ENCODE peak calls at places on chromosome 1, in nine cellular contexts. W is stimulated activated CD4-positive, alpha-beta T cell treated with anti-CD3 and anti-CD28 coated beads, Interleukin-4, amount 100 ng/mL, for 48 hours; Q is stimulated activated CD8-positive, alpha-beta memory T cell treated with anti-CD3 and anti-CD28 coated beads, Interleukin-2, amount 100 ng/mL, for 48 hours; B is SK-N-SH; Z is HFF-Myc; J is GF-D8; U is mesenchymal stem cell; I is ecto neural progenitor cell; K is AG04450. V is an unnamed sample.
A peak's percentile ranks its signal among the peaks of the same experiment; 100 is the strongest.

GRCh38 chr1:224435318-224435763 is 744 bp upstream of the WDR26 start:
- DNase-seq in K (peak; percentile 85), U (peak; percentile 70), B (no peak), J (peak; percentile 32), Q (no peak), I (no peak), W (no peak), Z (no peak), V (peak; percentile 11)

GRCh38 chr1:183837062-183837461 is 32.1 kb downstream of the RGL1 start:
- DNase-seq in U (peak; percentile 75), Z (no peak), I (no peak), W (no peak), Q (no peak), B (no peak), K (no peak), J (no peak), V (no peak)

GRCh38 chr1:206770531-206771352 is at the start of gene IL19:
- DNase-seq in Q (no peak), Z (no peak), J (peak; percentile 47), I (no peak), B (no peak), W (no peak), U (peak; percentile 57), K (no peak), V (peak; percentile 8)

GRCh38 chr1:202752799-202753198 is 42.5 kb upstream of the SYT2 start:
- DNase-seq in I (no peak), B (no peak), K (peak; percentile 13), Z (no peak), W (no peak), J (no peak), Q (no peak), U (no peak), V (no peak)

GRCh38 chr1:147337040-147337439 is 94.6 kb downstream of the CHD1L start:
- DNase-seq in W (no peak), B (no peak), Q (no peak), I (peak; percentile 55), J (no peak), Z (no peak), U (no peak), K (no peak), V (no peak)

GRCh38 chr1:109636201-109636952 is 16.7 kb downstream of the AMPD2 start:
- DNase-seq in U (peak; percentile 69), K (no peak), W (no peak), Z (no peak), J (no peak), B (no peak), I (peak; percentile 47), Q (no peak), V (peak; percentile 34)

GRCh38 chr1:246018146-246018545 is 488.9 kb downstream of the SMYD3 start:
- DNase-seq in W (no peak), Q (no peak), U (no peak), K (no peak), I (no peak), B (no peak), J (no peak), Z (no peak), V (no peak)

GRCh38 chr1:160664573-160665051 is 17.8 kb upstream of the SLAMF1 start:
- DNase-seq in B (no peak), K (no peak), J (no peak), Z (no peak), U (no peak), W (no peak), I (no peak), Q (no peak), V (no peak)

GRCh38 chr1:246155923-246156322 is 351.2 kb downstream of the SMYD3 start:
- DNase-seq in Z (no peak), K (no peak), I (no peak), W (no peak), J (no peak), U (peak; percentile 61), Q (no peak), B (no peak), V (peak; percentile 20)

GRCh38 chr1:240914506-240914905 is 302.6 kb upstream of the GREM2 start:
- DNase-seq in J (no peak), Z (no peak), B (no peak), U (peak; percentile 1), Q (no peak), K (no peak), I (no peak), W (no peak), V (no peak)

GRCh38 chr1:53739109-53739681 is at the start of gene GLIS1:
- DNase-seq in W (peak; percentile 42), K (no peak), Z (peak; percentile 25), J (no peak), Q (peak; percentile 67), B (peak; percentile 100), U (peak; percentile 82), I (peak; percentile 96), V (peak; percentile 83)

V was measured in lung microvascular endothelial cell.